ENCODE peak calls at places on chromosome 21, in four cellular contexts. J is ovary; Y is neural progenitor cell; U is CD8-positive, alpha-beta T cell. H is an unnamed sample. For H3K4me1 and H3K9me3, the result is how much of the 10 kb centered on the place peaks cover.

GRCh38 chr21:14987370-14988170 is 77.2 kb downstream of the NRIP1 start:
- DNase-seq in U (no peak), J (no peak), Y (no peak), H (no peak)

GRCh38 chr21:41622831-41623548 is 115.0 kb upstream of the TMPRSS2 start:
- DNase-seq in J (no peak), U (no peak), Y (no peak), H (no peak)

GRCh38 chr21:36155603-36156338 is 853 bp upstream of the DOP1B start:
- DNase-seq in Y (peak), U (no peak), J (peak), H (no peak)

GRCh38 chr21:32233055-32233546 is 45.7 kb downstream of the MIS18A start:
- DNase-seq in Y (peak), J (no peak), U (no peak), H (no peak)

GRCh38 chr21:38869196-38869595 is 63.5 kb downstream of the ETS2 start:
- DNase-seq in Y (no peak), U (no peak), J (no peak), H (no peak)

GRCh38 chr21:25359724-25360123 is 247.6 kb downstream of the MRPL39 start:
- DNase-seq in Y (no peak), U (no peak), J (no peak), H (no peak)

GRCh38 chr21:24829397-24829796 is 777.9 kb downstream of the MRPL39 start:
- DNase-seq in U (no peak), Y (no peak), J (no peak), H (no peak)

GRCh38 chr21:35814858-35815619 is 245.3 kb downstream of the SETD4 start:
- DNase-seq in U (no peak), J (no peak), Y (no peak), H (no peak)

GRCh38 chr21:36478207-36478701 is 1.7 kb downstream of the CLDN14 start:
- DNase-seq in Y (no peak), U (no peak), J (no peak), H (no peak)

GRCh38 chr21:33042812-33043211 is 17.1 kb downstream of the OLIG2 start:
- DNase-seq in Y (no peak), U (no peak), J (no peak), H (no peak)

GRCh38 chr21:29265690-29266479 is 32.8 kb upstream of the BACH1 start:
- DNase-seq in J (no peak), U (no peak), Y (no peak), H (no peak)

GRCh38 chr21:35873441-35873840 is 186.9 kb downstream of the SETD4 start:
- DNase-seq in J (no peak), U (no peak), Y (no peak), H (no peak)

GRCh38 chr21:32382108-32382601 is 10.7 kb downstream of the URB1 start:
- DNase-seq in U (peak), J (no peak), Y (no peak), H (no peak)

GRCh38 chr21:23578027-23578426 is 2029.3 kb downstream of the MRPL39 start:
- DNase-seq in U (no peak), J (no peak), Y (no peak), H (no peak)

GRCh38 chr21:36966066-36966845 is at the start of gene HLCS:
- DNase-seq in Y (peak), J (peak), U (peak), H (peak)

GRCh38 chr21:22020221-22020620 is 1022.0 kb downstream of the NCAM2 start:
- DNase-seq in Y (peak), J (no peak), U (no peak), H (no peak)

GRCh38 chr21:22421416-22422190 is 1423.4 kb downstream of the NCAM2 start:
- DNase-seq in Y (no peak), U (no peak), J (no peak), H (no peak)

GRCh38 chr21:33078907-33079582 is 9.1 kb downstream of the OLIG1 start:
- DNase-seq in J (no peak), Y (no peak), U (no peak), H (no peak)

GRCh38 chr21:14557413-14557812 is 11.3 kb upstream of the SAMSN1 start:
- DNase-seq in Y (no peak), J (no peak), U (no peak), H (no peak)

GRCh38 chr21:37374026-37374425 is 7.5 kb downstream of the DYRK1A start:
- DNase-seq in J (no peak), Y (no peak), U (no peak), H (no peak)

GRCh38 chr21:26112127-26112742 is 58.3 kb downstream of the APP start:
- DNase-seq in U (no peak), J (no peak), Y (no peak), H (no peak)

GRCh38 chr21:25639167-25639921 is at the start of gene JAM2:
- DNase-seq in Y (peak), U (peak), J (peak), H (peak)

GRCh38 chr21:41360072-41360821 is 1.6 kb upstream of the MX2 start:
- DNase-seq in Y (peak), J (no peak), U (peak), H (peak)

GRCh38 chr21:38759286-38759872 is 46.4 kb upstream of the ETS2 start:
- DNase-seq in U (no peak), J (no peak), Y (no peak), H (no peak)

GRCh38 chr21:23887709-23888303 is 1719.5 kb downstream of the MRPL39 start:
- DNase-seq in U (peak), Y (no peak), J (no peak), H (no peak)

GRCh38 chr21:15667010-15667409 is 62.8 kb upstream of the USP25 start:
- DNase-seq in J (no peak), Y (no peak), U (no peak), H (no peak)

GRCh38 chr21:37009740-37010341 is 3.3 kb downstream of the RIPPLY3 start:
- DNase-seq in U (peak), Y (peak), J (peak), H (peak)

GRCh38 chr21:28261291-28261690 is 731.4 kb downstream of the LTN1 start:
- DNase-seq in Y (no peak), U (no peak), J (no peak), H (no peak)

GRCh38 chr21:15534450-15534886 is 195.3 kb upstream of the USP25 start:
- DNase-seq in U (no peak), Y (no peak), J (no peak), H (no peak)

GRCh38 chr21:37257967-37258877 is 8.9 kb downstream of the VPS26C start:
- DNase-seq in U (peak), J (peak), Y (peak), H (no peak)

GRCh38 chr21:26097475-26097874 is 73.1 kb downstream of the APP start:
- DNase-seq in U (no peak), J (no peak), Y (no peak), H (no peak)

GRCh38 chr21:38806942-38807284 is 1.2 kb downstream of the ETS2 start:
- DNase-seq in J (no peak), U (no peak), Y (no peak), H (no peak)

GRCh38 chr21:25561668-25562641 is 45.3 kb downstream of the MRPL39 start:
- DNase-seq in U (peak), Y (peak), J (peak), H (peak)

GRCh38 chr21:14533555-14534400 is 12.3 kb downstream of the SAMSN1 start:
- DNase-seq in Y (no peak), J (no peak), U (no peak), H (no peak)

GRCh38 chr21:26082549-26082948 is 88.0 kb downstream of the APP start:
- DNase-seq in U (no peak), Y (peak), J (no peak), H (no peak)

GRCh38 chr21:14964658-14965057 is 100.1 kb downstream of the NRIP1 start:
- DNase-seq in J (no peak), U (no peak), Y (no peak), H (no peak)

GRCh38 chr21:41025057-41025390 is 142.9 kb upstream of the BACE2 start:
- DNase-seq in Y (no peak), J (no peak), U (no peak), H (no peak)

GRCh38 chr21:45356251-45356650 is 48.7 kb upstream of the COL18A1 start:
- DNase-seq in J (no peak), Y (no peak), U (no peak), H (no peak)
- TF ChIP-seq CTCF in J (no peak), Y (peak), U (no peak), H (no peak)

GRCh38 chr21:42657676-42658319 is 4.4 kb downstream of the PDE9A start:
- DNase-seq in J (no peak), U (no peak), Y (no peak), H (no peak)
- H3K4me1 ChIP-seq in J (under half), U (under half), Y (under half), H (half or more)

DNA sequence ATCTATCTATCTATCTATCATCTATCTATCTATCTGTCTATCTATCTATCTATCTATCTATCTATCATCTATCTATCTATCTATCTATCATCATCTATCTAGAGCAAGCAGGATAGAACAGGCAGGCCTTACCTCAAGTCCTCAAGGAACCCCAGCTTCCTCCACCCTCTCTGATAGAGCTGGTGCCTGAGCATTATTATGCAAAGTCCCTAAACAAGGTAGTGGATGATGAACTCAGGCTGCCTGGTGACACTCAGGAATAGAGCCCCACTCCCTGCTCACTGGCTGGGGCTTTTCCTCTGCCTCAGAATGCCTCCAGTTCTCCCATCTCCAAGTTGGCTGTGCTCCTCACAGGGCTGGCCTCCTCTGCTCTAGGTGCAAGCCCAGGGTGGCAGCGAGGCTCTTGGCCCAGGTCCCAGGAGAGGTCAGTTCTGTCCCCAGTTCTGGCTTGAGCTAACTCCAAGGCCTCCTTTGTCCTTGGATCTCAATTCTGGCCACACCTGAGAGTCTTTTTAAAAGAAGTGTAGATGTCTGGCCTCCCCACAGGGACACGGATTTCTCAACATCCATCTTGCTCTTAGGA is 60.2 kb downstream of the PCP4 start:
- DNase-seq in Y (no peak), J (no peak), U (no peak), H (no peak)
- H3K9me3 ChIP-seq in Y (under half), J (under half), U (under half), H (under half)

DNA sequence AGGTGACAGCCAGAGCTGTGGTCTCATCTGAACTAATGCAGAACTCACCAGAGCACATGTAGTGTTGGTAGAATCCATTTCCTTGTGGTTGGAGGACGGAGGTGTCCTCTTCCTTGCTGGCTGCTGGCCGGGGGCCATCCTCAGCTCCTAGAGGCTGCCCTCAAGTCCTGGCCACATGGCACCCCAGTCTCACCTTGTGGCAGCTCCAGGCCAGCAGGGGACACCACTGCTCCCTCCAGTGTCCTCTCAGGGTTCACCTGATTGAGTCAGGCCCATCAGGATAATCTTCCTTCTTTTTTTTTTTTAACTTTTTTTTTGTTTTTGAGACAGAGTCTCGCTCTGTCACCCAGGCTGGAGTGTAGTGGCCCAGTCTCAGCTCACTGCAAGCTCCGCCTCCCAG is 2.9 kb downstream of the KCNE1 start:
- DNase-seq in U (no peak), J (no peak), Y (no peak), H (no peak)
- TF ChIP-seq CTCF in U (no peak), J (no peak), Y (no peak), H (no peak)

GRCh38 chr21:31132574-31133242 is 94.4 kb upstream of the KRTAP19-8 start:
- DNase-seq in J (no peak), Y (no peak), U (peak), H (no peak)
- H3K4me1 ChIP-seq in J (under half), Y (under half), U (under half), H (under half)

GRCh38 chr21:30326390-30326789 is 6.3 kb upstream of the KRTAP26-1 start:
- DNase-seq in Y (no peak), J (no peak), U (no peak), H (no peak)
- H3K9me3 ChIP-seq in Y (under half), J (under half), U (under half), H (under half)

DNA sequence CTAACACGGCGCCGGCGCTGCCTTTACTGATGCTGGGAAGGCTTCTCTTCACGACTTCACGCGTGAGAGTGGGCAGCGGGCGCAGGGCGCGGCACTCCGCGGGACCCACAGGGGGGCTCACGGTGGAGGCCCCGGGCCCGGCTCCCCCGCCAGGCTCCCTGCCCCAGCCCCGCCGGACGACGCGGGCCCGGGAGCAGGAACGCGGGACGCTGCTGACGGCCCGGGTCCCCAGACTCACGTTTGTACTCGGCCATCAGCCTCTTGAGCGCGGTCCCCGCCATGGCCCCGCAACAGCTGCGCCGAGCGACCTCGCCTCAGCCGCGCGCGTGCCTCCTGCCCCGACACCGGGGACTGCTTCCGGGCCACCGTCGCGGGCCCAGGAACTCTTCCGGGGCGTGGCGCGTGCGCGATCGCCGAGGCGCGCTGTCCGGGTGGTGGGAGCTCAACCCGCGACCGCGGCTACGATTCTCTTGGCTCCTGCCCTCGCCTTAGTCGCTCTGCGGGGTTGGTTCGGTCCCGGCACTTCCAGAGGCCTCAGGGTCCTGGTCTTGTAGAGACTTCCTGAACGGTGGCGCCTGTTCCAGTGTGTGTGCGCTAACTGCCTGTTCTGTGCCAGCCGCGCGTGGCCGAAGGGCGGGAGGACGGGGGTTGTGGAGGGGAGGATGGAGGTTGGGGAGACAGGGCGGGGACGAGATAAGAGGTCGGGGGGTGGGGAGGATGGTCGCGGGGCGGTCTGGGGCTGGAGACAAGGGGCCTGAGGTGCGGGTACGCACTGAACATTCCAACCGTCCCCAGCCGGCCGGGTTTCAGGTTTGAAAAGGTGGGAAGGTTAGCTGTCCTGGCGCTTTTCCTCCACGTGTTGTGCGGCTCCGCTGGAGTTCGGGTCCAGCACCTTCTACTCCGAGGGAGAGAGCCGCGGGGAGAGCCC is at the start of gene UBE2G2:
- DNase-seq in U (peak), J (peak), Y (peak), H (peak)
- TF ChIP-seq CTCF in U (peak), J (no peak), Y (no peak), H (no peak)